ENCODE peak calls at places on chromosomes 2 and 18, in ten cellular contexts. Y is A673; N is CD8-positive, alpha-beta T cell; F is HFF-Myc; P is astrocyte of the spinal cord; L is sigmoid colon; O is brain microvascular endothelial cell; H is cardiac muscle cell; K is AG04450; B is dorsolateral prefrontal cortex. G is an unnamed sample.

GRCh38 chr2:64874593-64874992 is 114.6 kb upstream of the SLC1A4 start:
- DNase-seq in Y (no peak), N (no peak), F (no peak), P (no peak), L (no peak), O (no peak), H (no peak), K (no peak), B (no peak), G (no peak)

GRCh38 chr2:224982910-224983688 is 59.2 kb downstream of the DOCK10 start:
- DNase-seq in Y (no peak), N (peak), F (peak), P (peak), L (no peak), O (peak), H (no peak), K (peak), B (no peak), G (no peak)

GRCh38 chr2:165793779-165794519 is at the start of gene GALNT3:
- DNase-seq in Y (peak), N (no peak), F (no peak), P (no peak), L (peak), O (no peak), H (peak), K (no peak), B (no peak), G (no peak)

GRCh38 chr18:75247041-75247551 is 36.5 kb downstream of the TSHZ1 start:
- DNase-seq in Y (no peak), N (no peak), F (no peak), P (no peak), L (no peak), O (no peak), H (no peak), K (no peak), B (no peak), G (no peak)

GRCh38 chr2:122255924-122256323 is 500.5 kb downstream of the TSN start:
- DNase-seq in Y (peak), N (no peak), F (no peak), P (peak), L (no peak), O (no peak), H (no peak), K (no peak), B (no peak), G (peak)

GRCh38 chr2:10490806-10491291 is 42.7 kb upstream of the ODC1 start:
- DNase-seq in Y (no peak), N (no peak), F (no peak), P (no peak), L (peak), O (no peak), H (no peak), K (no peak), B (no peak), G (peak)

GRCh38 chr2:102266204-102266603 is 45.2 kb upstream of the IL1RL1 start:
- DNase-seq in Y (no peak), N (no peak), F (no peak), P (no peak), L (no peak), O (no peak), H (no peak), K (no peak), B (no peak), G (no peak)

GRCh38 chr2:138615257-138615656 is 113.7 kb downstream of the SPOPL start:
- DNase-seq in Y (no peak), N (no peak), F (no peak), P (peak), L (no peak), O (peak), H (no peak), K (peak), B (no peak), G (peak)

GRCh38 chr2:143603035-143603616 is 473.9 kb downstream of the ARHGAP15 start:
- DNase-seq in Y (no peak), N (no peak), F (no peak), P (no peak), L (no peak), O (no peak), H (no peak), K (no peak), B (no peak), G (no peak)

GRCh38 chr2:206423147-206423546 is 20.2 kb upstream of the ADAM23 start:
- DNase-seq in Y (no peak), N (no peak), F (no peak), P (no peak), L (no peak), O (peak), H (no peak), K (no peak), B (no peak), G (no peak)

GRCh38 chr18:27966872-27967271 is 210.1 kb downstream of the CDH2 start:
- DNase-seq in Y (no peak), N (no peak), F (no peak), P (no peak), L (no peak), O (peak), H (no peak), K (no peak), B (no peak), G (no peak)

GRCh38 chr2:69296421-69296820 is 90.6 kb downstream of the GFPT1 start:
- DNase-seq in Y (no peak), N (no peak), F (no peak), P (no peak), L (no peak), O (no peak), H (no peak), K (no peak), B (no peak), G (no peak)

GRCh38 chr2:69288429-69288828 is 98.6 kb downstream of the GFPT1 start:
- DNase-seq in Y (no peak), N (no peak), F (no peak), P (no peak), L (no peak), O (no peak), H (no peak), K (no peak), B (no peak), G (no peak)

GRCh38 chr2:69292326-69292725 is 94.7 kb downstream of the GFPT1 start:
- DNase-seq in Y (no peak), N (no peak), F (no peak), P (no peak), L (no peak), O (no peak), H (no peak), K (no peak), B (no peak), G (no peak)

GRCh38 chr2:69291004-69291650 is 95.9 kb downstream of the GFPT1 start:
- DNase-seq in Y (no peak), N (no peak), F (no peak), P (peak), L (no peak), O (peak), H (no peak), K (peak), B (no peak), G (peak)
- TF ChIP-seq CTCF in Y (no peak), N (no peak), F (no peak), P (no peak), L (no peak), O (no peak), H (no peak), K (no peak), B (no peak), G (no peak)

GRCh38 chr2:8999047-8999446 is 4.4 kb downstream of the MBOAT2 start:
- DNase-seq in Y (no peak), N (no peak), F (no peak), P (no peak), L (no peak), O (no peak), H (no peak), K (no peak), B (no peak), G (no peak)

GRCh38 chr2:9001229-9001628 is 2.3 kb downstream of the MBOAT2 start:
- DNase-seq in Y (no peak), N (no peak), F (no peak), P (peak), L (no peak), O (peak), H (no peak), K (no peak), B (no peak), G (no peak)

GRCh38 chr2:9001778-9002177 is 1.7 kb downstream of the MBOAT2 start:
- DNase-seq in Y (no peak), N (no peak), F (no peak), P (no peak), L (no peak), O (no peak), H (no peak), K (no peak), B (no peak), G (no peak)

GRCh38 chr2:8999802-9000201 is 3.7 kb downstream of the MBOAT2 start:
- DNase-seq in Y (no peak), N (no peak), F (no peak), P (no peak), L (no peak), O (no peak), H (no peak), K (no peak), B (no peak), G (no peak)

GRCh38 chr2:9000442-9000841 is 3.0 kb downstream of the MBOAT2 start:
- DNase-seq in Y (no peak), N (no peak), F (no peak), P (no peak), L (no peak), O (no peak), H (no peak), K (no peak), B (no peak), G (no peak)
- H3K4me3 ChIP-seq in Y (no peak), N (no peak), F (no peak), P (no peak), L (no peak), O (no peak), H (no peak), K (no peak), B (no peak), G (no peak)

GRCh38 chr2:140085674-140086073 is 1305.5 kb upstream of the NXPH2 start:
- DNase-seq in Y (peak), N (no peak), F (no peak), P (peak), L (no peak), O (no peak), H (no peak), K (no peak), B (no peak), G (no peak)
- TF ChIP-seq CTCF in Y (peak), N (no peak), F (no peak), P (peak), L (no peak), O (peak), H (peak), K (no peak), B (no peak), G (peak)

GRCh38 chr2:34266908-34267697 is 668.0 kb upstream of the FAM98A start:
- DNase-seq in Y (no peak), N (no peak), F (no peak), P (no peak), L (no peak), O (no peak), H (no peak), K (no peak), B (no peak), G (no peak)

DNA sequence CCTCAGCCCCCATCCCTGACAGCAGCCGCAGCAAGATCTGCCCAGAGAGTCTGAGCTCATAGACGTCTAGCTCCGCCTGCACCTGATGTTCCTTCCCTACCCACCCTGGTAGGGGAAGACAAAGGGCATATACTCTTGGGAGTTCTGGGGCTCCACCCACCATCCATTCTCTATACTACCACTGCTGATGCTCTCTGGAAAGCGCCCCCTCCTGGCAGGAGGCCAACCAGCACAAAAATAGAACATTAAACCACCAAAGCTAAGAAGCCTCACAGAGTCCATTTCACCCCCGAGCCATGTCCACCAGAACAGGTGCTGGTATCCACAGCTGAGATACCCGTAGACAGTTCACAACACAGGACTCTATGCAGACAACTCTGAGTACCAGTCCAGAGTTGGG is 662.6 kb upstream of the FAM98A start:
- DNase-seq in Y (peak), N (no peak), F (no peak), P (no peak), L (no peak), O (no peak), H (no peak), K (no peak), B (no peak), G (no peak)
- H3K4me3 ChIP-seq in Y (no peak), N (no peak), F (no peak), P (no peak), L (no peak), O (no peak), H (no peak), K (no peak), B (no peak), G (no peak)

GRCh38 chr18:58241877-58242276 is 197.9 kb downstream of the NEDD4L start:
- DNase-seq in Y (peak), N (no peak), F (no peak), P (peak), L (no peak), O (peak), H (no peak), K (peak), B (no peak), G (no peak)
- TF ChIP-seq CTCF in Y (no peak), N (no peak), F (no peak), P (no peak), L (no peak), O (no peak), H (no peak), K (no peak), B (no peak), G (no peak)

GRCh38 chr2:286774-287392 is 1.0 kb downstream of the ALKAL2 start:
- DNase-seq in Y (no peak), N (no peak), F (no peak), P (no peak), L (no peak), O (no peak), H (no peak), K (no peak), B (no peak), G (no peak)
- H3K4me3 ChIP-seq in Y (no peak), N (no peak), F (no peak), P (no peak), L (peak), O (peak), H (peak), K (peak), B (peak), G (peak)

DNA sequence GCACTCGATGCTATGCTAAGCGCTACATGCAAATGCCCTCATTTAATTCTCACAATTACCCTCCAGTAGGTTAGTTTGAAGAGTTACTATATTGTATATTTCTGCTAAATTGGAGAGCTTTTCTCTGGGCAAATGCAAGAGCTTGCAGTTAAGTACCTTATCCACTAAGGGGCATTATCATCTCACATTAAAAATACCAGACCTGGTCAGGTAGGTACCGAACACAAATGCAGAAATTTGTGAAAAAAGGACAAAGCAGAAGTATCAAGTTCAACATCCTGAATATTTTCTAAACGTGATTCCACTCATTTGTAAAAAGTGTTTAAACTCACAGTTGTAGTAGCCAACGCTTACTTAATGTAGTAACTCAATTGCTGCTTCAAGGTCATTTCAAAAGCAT is 52.2 kb downstream of the CYRIA start:
- DNase-seq in Y (no peak), N (no peak), F (no peak), P (peak), L (no peak), O (no peak), H (no peak), K (no peak), B (no peak), G (no peak)
- TF ChIP-seq CTCF in Y (peak), N (no peak), F (no peak), P (peak), L (peak), O (peak), H (peak), K (peak), B (peak), G (peak)

GRCh38 chr2:163594572-163594971 is 141.2 kb downstream of the FIGN start:
- DNase-seq in Y (no peak), N (no peak), F (no peak), P (no peak), L (no peak), O (no peak), H (no peak), K (no peak), B (no peak), G (no peak)
- H3K4me3 ChIP-seq in Y (no peak), N (no peak), F (no peak), P (no peak), L (no peak), O (no peak), H (no peak), K (no peak), B (no peak), G (no peak)